ENCODE peak calls at places on chromosomes 2 and 18, in nine cellular contexts. U is left ventricle myocardium inferior, K is mucosa of descending colon, O is A549, C is bronchial epithelial cell, Z is adrenal gland, H is epithelial cell of esophagus, F is fibroblast of villous mesenchyme, R is foreskin fibroblast. N is an unnamed sample.

GRCh38 chr2:105390454-105390853 is 8.4 kb downstream of the FHL2 start:
- DNase-seq in K (no peak), U (no peak), H (no peak), C (no peak), R (no peak), O (no peak), F (no peak), Z (no peak), N (no peak)

GRCh38 chr2:107002735-107003134 is 116.8 kb upstream of the ST6GAL2 start:
- DNase-seq in H (no peak), O (no peak), F (peak), C (no peak), R (no peak), U (no peak), K (no peak), Z (no peak), N (no peak)

GRCh38 chr2:101524811-101525430 is 50.0 kb upstream of the RFX8 start:
- DNase-seq in U (no peak), Z (no peak), K (no peak), F (peak), C (no peak), R (peak), H (peak), O (no peak), N (no peak)

GRCh38 chr2:105848367-105848766 is 103.7 kb downstream of the NCK2 start:
- DNase-seq in F (no peak), Z (no peak), U (no peak), K (no peak), R (no peak), C (no peak), O (no peak), H (no peak), N (no peak)

GRCh38 chr2:74915743-74916142 is 42.7 kb upstream of the POLE4 start:
- DNase-seq in F (no peak), K (no peak), U (no peak), R (no peak), H (no peak), C (no peak), Z (no peak), O (no peak), N (no peak)

GRCh38 chr2:223306371-223306770 is 254.4 kb downstream of the KCNE4 start:
- DNase-seq in F (peak), Z (no peak), K (no peak), O (peak), U (no peak), C (peak), R (peak), H (peak), N (no peak)

GRCh38 chr2:9356336-9356735 is 67.0 kb downstream of the ITGB1BP1 start:
- DNase-seq in O (no peak), K (no peak), H (no peak), Z (no peak), U (no peak), F (no peak), C (no peak), R (no peak), N (no peak)

GRCh38 chr2:55961318-55961911 is 37.8 kb upstream of the EFEMP1 start:
- DNase-seq in F (peak), O (peak), Z (no peak), C (peak), R (peak), K (no peak), U (no peak), H (peak), N (peak)

GRCh38 chr2:45293182-45293581 is 283.9 kb upstream of the SIX2 start:
- DNase-seq in U (no peak), F (peak), R (peak), O (no peak), K (no peak), H (no peak), C (no peak), Z (no peak), N (no peak)

GRCh38 chr18:10027461-10027860 is 113.6 kb downstream of the VAPA start:
- DNase-seq in F (no peak), H (no peak), Z (no peak), U (no peak), R (no peak), K (no peak), C (no peak), O (no peak), N (no peak)

GRCh38 chr2:240425236-240425615 is 10.2 kb upstream of the GPC1 start:
- DNase-seq in F (no peak), R (no peak), C (no peak), U (no peak), Z (no peak), H (no peak), K (no peak), O (no peak), N (no peak)

GRCh38 chr2:67323209-67323991 is 73.7 kb upstream of the ETAA1 start:
- DNase-seq in Z (no peak), H (no peak), K (no peak), U (no peak), C (no peak), F (peak), O (no peak), R (no peak), N (no peak)

GRCh38 chr2:27420996-27421395 is 7.4 kb upstream of the NRBP1 start:
- DNase-seq in R (no peak), O (no peak), U (no peak), F (no peak), H (peak), C (peak), Z (no peak), K (no peak), N (no peak)

GRCh38 chr2:127355407-127356008 is 32.3 kb downstream of the MAP3K2 start:
- DNase-seq in K (no peak), O (peak), H (peak), Z (no peak), C (peak), R (no peak), U (no peak), F (peak), N (peak)

GRCh38 chr2:118040889-118041288 is 27.0 kb upstream of the CCDC93 start:
- DNase-seq in K (no peak), H (no peak), U (no peak), R (no peak), C (no peak), O (no peak), Z (no peak), F (no peak), N (no peak)

GRCh38 chr2:127359520-127359919 is 28.3 kb downstream of the MAP3K2 start:
- DNase-seq in K (no peak), C (no peak), R (no peak), O (no peak), F (no peak), H (no peak), Z (no peak), U (no peak), N (no peak)

GRCh38 chr2:191018048-191018447 is 4.1 kb upstream of the STAT1 start:
- DNase-seq in Z (no peak), U (no peak), O (no peak), K (no peak), C (no peak), H (no peak), R (no peak), F (no peak), N (no peak)

GRCh38 chr18:808086-808485 is 4.0 kb downstream of the YES1 start:
- DNase-seq in R (no peak), C (no peak), K (no peak), Z (no peak), O (no peak), F (no peak), H (no peak), U (no peak), N (no peak)

GRCh38 chr2:163465440-163465839 is 270.4 kb downstream of the FIGN start:
- DNase-seq in C (no peak), F (peak), O (no peak), Z (no peak), K (no peak), H (no peak), U (no peak), R (no peak), N (no peak)

GRCh38 chr18:3466872-3467271 is 16.9 kb downstream of the TGIF1 start:
- DNase-seq in K (no peak), C (no peak), F (no peak), Z (no peak), U (no peak), H (peak), R (no peak), O (no peak), N (no peak)

GRCh38 chr2:67604360-67604759 is 207.2 kb downstream of the ETAA1 start:
- DNase-seq in F (no peak), Z (no peak), R (peak), O (no peak), U (no peak), K (no peak), C (no peak), H (no peak), N (no peak)

GRCh38 chr2:158502984-158503383 is 46.2 kb downstream of the PKP4 start:
- DNase-seq in H (no peak), C (peak), O (peak), U (no peak), Z (no peak), K (no peak), R (peak), F (peak), N (no peak)

GRCh38 chr2:8918412-8918811 is 81.0 kb upstream of the KIDINS220 start:
- DNase-seq in Z (no peak), F (no peak), K (no peak), U (no peak), R (no peak), C (no peak), H (no peak), O (no peak), N (no peak)

GRCh38 chr2:222998459-222998858 is 53.5 kb upstream of the KCNE4 start:
- DNase-seq in C (no peak), Z (no peak), H (no peak), O (no peak), U (no peak), K (no peak), R (no peak), F (no peak), N (no peak)

GRCh38 chr18:67875057-67875456 is 358.5 kb upstream of the DSEL start:
- DNase-seq in U (no peak), K (no peak), O (no peak), H (peak), Z (no peak), C (peak), F (no peak), R (no peak), N (no peak)

GRCh38 chr2:187966924-187967323 is 324.8 kb upstream of the GULP1 start:
- DNase-seq in R (no peak), O (no peak), C (no peak), H (no peak), Z (no peak), K (no peak), U (no peak), F (no peak), N (no peak)

GRCh38 chr2:227862741-227863588 is 8.5 kb upstream of the DAW1 start:
- DNase-seq in O (peak), H (peak), F (peak), Z (no peak), R (peak), U (no peak), K (no peak), C (peak), N (no peak)
- TF ChIP-seq CTCF in O (peak), H (peak), F (no peak), Z (no peak), R (no peak), U (no peak), K (no peak), C (peak), N (no peak)

GRCh38 chr2:43270930-43271615 is 44.7 kb upstream of the ZFP36L2 start:
- DNase-seq in U (no peak), H (no peak), R (no peak), Z (no peak), K (no peak), C (peak), O (no peak), F (no peak), N (no peak)
- TF ChIP-seq CTCF in U (no peak), H (no peak), R (peak), Z (no peak), K (no peak), C (peak), O (peak), F (no peak), N (no peak)

GRCh38 chr2:64228126-64228678 is 84.0 kb upstream of the PELI1 start:
- DNase-seq in O (peak), R (peak), F (peak), U (peak), Z (peak), H (peak), K (peak), C (peak), N (peak)
- TF ChIP-seq CTCF in O (no peak), R (no peak), F (peak), U (peak), Z (peak), H (no peak), K (no peak), C (no peak), N (no peak)

GRCh38 chr2:68646303-68646702 is 2.9 kb downstream of the PROKR1 start:
- DNase-seq in C (peak), F (no peak), R (no peak), Z (no peak), H (peak), K (no peak), U (no peak), O (peak), N (no peak)
- TF ChIP-seq CTCF in C (peak), F (peak), R (no peak), Z (no peak), H (peak), K (no peak), U (no peak), O (peak), N (no peak)

GRCh38 chr2:214753455-214753854 is 56.0 kb downstream of the BARD1 start:
- DNase-seq in K (no peak), H (no peak), O (no peak), Z (no peak), C (no peak), U (no peak), R (no peak), F (no peak), N (no peak)

GRCh38 chr2:214747992-214748391 is 61.5 kb downstream of the BARD1 start:
- DNase-seq in U (no peak), F (no peak), H (no peak), O (no peak), R (no peak), C (no peak), Z (no peak), K (no peak), N (no peak)

GRCh38 chr2:214750529-214750928 is 59.0 kb downstream of the BARD1 start:
- DNase-seq in R (no peak), K (no peak), O (no peak), H (no peak), Z (no peak), F (no peak), U (no peak), C (no peak), N (no peak)
- TF ChIP-seq CTCF in R (no peak), K (no peak), O (no peak), H (no peak), Z (no peak), F (no peak), U (no peak), C (no peak), N (no peak)

GRCh38 chr2:66030553-66030952 is 404.4 kb upstream of the MEIS1 start:
- DNase-seq in R (no peak), H (peak), K (no peak), Z (no peak), U (no peak), O (no peak), F (peak), C (peak), N (no peak)
- TF ChIP-seq CTCF in R (no peak), H (peak), K (no peak), Z (peak), U (no peak), O (no peak), F (peak), C (peak), N (peak)

GRCh38 chr2:121346407-121346806 is 61.4 kb upstream of the TFCP2L1 start:
- DNase-seq in R (no peak), C (peak), O (no peak), K (no peak), Z (no peak), U (no peak), F (no peak), H (peak), N (no peak)
- TF ChIP-seq CTCF in R (no peak), C (no peak), O (no peak), K (no peak), Z (no peak), U (no peak), F (no peak), H (no peak), N (no peak)

GRCh38 chr2:69764286-69765058 is 22.5 kb downstream of the ANXA4 start:
- DNase-seq in R (peak), U (no peak), F (peak), O (peak), K (no peak), H (no peak), Z (no peak), C (no peak), N (peak)

GRCh38 chr2:69768789-69769188 is 26.9 kb downstream of the ANXA4 start:
- DNase-seq in O (no peak), Z (no peak), F (no peak), H (no peak), R (no peak), C (no peak), K (no peak), U (no peak), N (no peak)

GRCh38 chr2:69768217-69768616 is 26.3 kb downstream of the ANXA4 start:
- DNase-seq in Z (no peak), R (no peak), C (no peak), K (no peak), O (no peak), H (no peak), F (peak), U (no peak), N (no peak)

GRCh38 chr2:69766014-69766413 is 24.1 kb downstream of the ANXA4 start:
- DNase-seq in R (no peak), K (no peak), C (no peak), Z (no peak), O (no peak), H (peak), F (no peak), U (no peak), N (no peak)

DNA sequence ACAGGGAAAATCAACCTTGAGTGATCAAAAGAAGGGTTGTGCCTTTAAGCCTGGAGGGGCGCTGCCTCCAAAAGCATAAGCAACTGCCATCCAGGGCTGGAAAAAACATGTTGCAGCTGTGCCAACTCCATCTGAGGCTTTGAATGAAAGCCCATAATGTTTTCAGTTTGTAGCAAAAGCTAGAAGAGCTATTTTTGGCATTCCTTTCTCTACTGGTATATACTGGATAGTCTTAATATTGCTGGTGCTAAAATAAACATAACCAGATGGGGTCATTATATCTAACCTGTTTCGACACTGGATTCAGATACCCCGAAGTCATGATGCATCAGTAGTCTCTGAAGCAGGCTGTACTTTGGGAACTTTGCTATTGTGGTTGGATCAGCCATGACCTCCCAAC is 25.1 kb downstream of the ANXA4 start:
- DNase-seq in H (no peak), Z (no peak), F (peak), C (no peak), O (no peak), K (no peak), R (peak), U (no peak), N (no peak)
- TF ChIP-seq CTCF in H (no peak), Z (no peak), F (peak), C (no peak), O (no peak), K (no peak), R (peak), U (no peak), N (no peak)

GRCh38 chr2:219010873-219011272 is 17.7 kb upstream of the CRYBA2 start:
- DNase-seq in O (no peak), F (no peak), Z (no peak), U (no peak), C (no peak), H (no peak), R (no peak), K (no peak), N (no peak)

GRCh38 chr2:219009294-219009693 is 16.1 kb upstream of the CRYBA2 start:
- DNase-seq in R (no peak), K (no peak), H (no peak), F (no peak), C (no peak), U (no peak), O (no peak), Z (no peak), N (no peak)

DNA sequence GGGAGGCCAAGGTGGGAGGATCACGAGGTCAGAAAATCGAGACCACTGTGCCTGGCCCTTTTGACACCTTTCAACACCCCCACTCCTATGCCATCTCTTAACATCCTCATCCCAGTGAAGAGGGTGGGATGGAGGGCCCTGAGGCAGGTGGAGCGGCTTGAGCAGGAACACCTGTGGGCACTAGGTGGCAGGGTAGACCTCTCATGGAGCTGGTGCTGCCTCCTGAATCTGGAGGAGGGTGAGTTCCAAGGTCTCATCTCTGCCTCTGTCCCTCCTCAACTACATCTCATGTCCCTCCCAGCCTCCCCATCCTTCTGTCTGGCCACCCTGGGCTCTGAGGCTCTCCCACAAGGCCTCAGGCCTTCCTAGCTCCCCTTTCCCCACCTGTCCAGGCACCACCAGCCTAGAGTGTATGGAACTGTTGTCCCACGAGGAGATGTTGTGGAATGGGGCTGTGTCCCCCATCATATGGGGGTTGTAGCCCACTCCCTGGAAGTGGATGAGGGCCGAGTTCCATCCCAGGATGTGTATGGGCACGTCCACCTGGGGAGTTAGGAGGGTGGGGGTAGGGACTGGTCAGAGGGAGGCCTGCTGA is 17.0 kb upstream of the CRYBA2 start:
- DNase-seq in F (no peak), K (peak), C (peak), U (no peak), O (peak), H (peak), R (no peak), Z (no peak), N (peak)
- TF ChIP-seq CTCF in F (peak), K (peak), C (peak), U (peak), O (peak), H (peak), R (peak), Z (peak), N (peak)

DNA sequence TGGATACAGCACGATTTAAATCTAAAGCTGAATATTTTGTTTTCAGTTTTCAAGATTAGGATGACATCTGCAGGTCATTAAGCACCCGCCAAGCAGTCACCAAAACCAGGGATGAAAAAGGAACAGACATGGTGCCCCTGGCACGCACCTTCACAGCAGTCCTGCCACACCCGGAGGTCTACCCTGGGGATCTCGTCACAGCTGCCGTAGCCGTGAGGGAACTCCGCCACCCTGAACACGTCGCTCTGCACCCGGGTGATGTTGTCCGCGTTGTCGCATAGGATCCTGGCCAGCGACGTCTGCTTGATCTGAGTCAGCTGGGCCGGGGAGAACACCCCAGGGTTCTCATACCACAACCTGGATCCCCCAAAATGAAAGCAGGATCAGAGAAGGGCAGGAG is 101.1 kb downstream of the PXDN start:
- DNase-seq in R (no peak), F (no peak), H (no peak), K (peak), U (no peak), O (no peak), C (no peak), Z (no peak), N (no peak)
- TF ChIP-seq CTCF in R (no peak), F (no peak), H (no peak), K (no peak), U (no peak), O (no peak), C (no peak), Z (no peak), N (no peak)

N was measured in body of pancreas.